ENCODE peak calls at places on chromosomes 5 and 9, in nine cellular contexts. C is astrocyte of the spinal cord; Z is IMR-90; U is CD8-positive, alpha-beta T cell; R is spleen; B is retinal pigment epithelial cell; A is endodermal cell; W is left lung; N is OCI-LY7. P is an unnamed sample.

GRCh38 chr5:65986050-65986451 is 59.7 kb downstream of the ERBIN start:
- DNase-seq in U (no peak), A (no peak), R (no peak), C (peak; percentile 77), N (no peak), Z (peak; percentile 91), B (peak; percentile 5), W (no peak), P (no peak)

GRCh38 chr9:132946624-132947295 is 2.3 kb upstream of the TSC1 start:
- DNase-seq in R (no peak), C (peak; percentile 27), A (peak; percentile 84), Z (peak; percentile 56), U (no peak), W (no peak), N (no peak), B (no peak), P (no peak)

GRCh38 chr9:120713257-120714087 is 798 bp downstream of the MEGF9 start:
- DNase-seq in B (no peak), A (peak; percentile 71), N (no peak), W (peak; percentile 43), U (no peak), Z (no peak), R (peak; percentile 91), C (no peak), P (no peak)

GRCh38 chr5:5598547-5599113 is 176.2 kb downstream of the ICE1 start:
- DNase-seq in Z (no peak), C (no peak), W (no peak), B (no peak), R (no peak), U (no peak), A (no peak), N (no peak), P (no peak)

GRCh38 chr9:22111176-22111870 is 102.2 kb upstream of the CDKN2B start:
- DNase-seq in U (no peak), C (peak; percentile 46), A (no peak), N (no peak), Z (peak; percentile 38), R (no peak), B (no peak), W (no peak), P (no peak)

GRCh38 chr5:157444224-157444623 is 15.8 kb upstream of the NIPAL4 start:
- DNase-seq in R (no peak), B (no peak), U (no peak), A (no peak), W (no peak), Z (no peak), C (no peak), N (no peak), P (no peak)

GRCh38 chr9:116141864-116142561 is 11.6 kb upstream of the PAPPA start:
- DNase-seq in R (no peak), W (peak; percentile 54), A (no peak), U (no peak), Z (no peak), C (no peak), B (no peak), N (no peak), P (no peak)

GRCh38 chr9:5112109-5112592 is 73.3 kb downstream of the INSL6 start:
- DNase-seq in R (peak; percentile 70), A (no peak), Z (no peak), C (no peak), B (no peak), U (no peak), N (no peak), W (no peak), P (peak; percentile 4)

GRCh38 chr5:110496276-110496675 is 230.2 kb downstream of the TMEM232 start:
- DNase-seq in B (no peak), A (no peak), N (no peak), R (no peak), C (no peak), Z (no peak), W (no peak), U (no peak), P (no peak)

GRCh38 chr5:142869883-142870282 is 99.7 kb downstream of the ARHGAP26 start:
- DNase-seq in C (no peak), N (no peak), A (no peak), B (no peak), R (no peak), Z (peak; percentile 11), W (no peak), U (no peak), P (no peak)

GRCh38 chr9:92671323-92671722 is 1.4 kb upstream of the IPPK start:
- DNase-seq in C (peak; percentile 68), B (peak; percentile 55), U (no peak), N (no peak), R (no peak), Z (peak; percentile 81), W (no peak), A (peak; percentile 68), P (no peak)

GRCh38 chr5:153565822-153566221 is 75.4 kb downstream of the GRIA1 start:
- DNase-seq in W (no peak), B (no peak), C (peak; percentile 32), Z (peak; percentile 76), U (no peak), A (no peak), N (no peak), R (no peak), P (no peak)

GRCh38 chr9:4550777-4551476 is 60.7 kb downstream of the SLC1A1 start:
- DNase-seq in W (no peak), C (peak; percentile 23), Z (peak; percentile 36), B (no peak), A (no peak), U (no peak), R (no peak), N (no peak), P (no peak)

GRCh38 chr9:135296783-135297715 is 182.5 kb upstream of the PPP1R26 start:
- DNase-seq in C (no peak), R (peak; percentile 33), U (no peak), Z (no peak), N (no peak), B (no peak), W (no peak), A (peak; percentile 49), P (no peak)

GRCh38 chr5:154606675-154607321 is 128.8 kb upstream of the HAND1 start:
- DNase-seq in N (no peak), U (no peak), W (no peak), Z (no peak), A (no peak), B (no peak), C (no peak), R (no peak), P (no peak)

GRCh38 chr5:115551415-115551814 is 6.8 kb upstream of the FEM1C start:
- DNase-seq in R (no peak), B (no peak), A (no peak), C (no peak), Z (no peak), N (no peak), U (no peak), W (no peak), P (no peak)

GRCh38 chr5:11268894-11269293 is 507.9 kb upstream of the DAP start:
- DNase-seq in A (no peak), N (no peak), W (no peak), B (no peak), C (no peak), U (no peak), Z (no peak), R (no peak), P (no peak)

GRCh38 chr9:127776195-127776918 is 2.1 kb downstream of the SH2D3C start:
- DNase-seq in C (no peak), U (peak; percentile 72), R (peak; percentile 93), Z (no peak), W (peak; percentile 71), N (peak; percentile 99), A (peak; percentile 78), B (no peak), P (peak; percentile 82)

GRCh38 chr5:54656261-54656728 is 138.7 kb downstream of the SNX18 start:
- DNase-seq in U (no peak), B (no peak), Z (no peak), R (no peak), C (no peak), A (no peak), W (no peak), N (no peak), P (no peak)

GRCh38 chr5:140035881-140036280 is 7.2 kb downstream of the NRG2 start:
- DNase-seq in U (no peak), C (no peak), B (no peak), R (no peak), W (no peak), A (no peak), Z (no peak), N (no peak), P (no peak)

GRCh38 chr5:14266171-14266570 is 123.0 kb downstream of the TRIO start:
- DNase-seq in A (no peak), B (no peak), W (no peak), Z (no peak), N (no peak), C (no peak), R (no peak), U (no peak), P (no peak)

GRCh38 chr5:175652741-175653663 is 4.9 kb upstream of the HRH2 start:
- DNase-seq in W (no peak), B (no peak), Z (no peak), N (no peak), R (no peak), C (no peak), U (peak; percentile 51), A (no peak), P (no peak)

DNA sequence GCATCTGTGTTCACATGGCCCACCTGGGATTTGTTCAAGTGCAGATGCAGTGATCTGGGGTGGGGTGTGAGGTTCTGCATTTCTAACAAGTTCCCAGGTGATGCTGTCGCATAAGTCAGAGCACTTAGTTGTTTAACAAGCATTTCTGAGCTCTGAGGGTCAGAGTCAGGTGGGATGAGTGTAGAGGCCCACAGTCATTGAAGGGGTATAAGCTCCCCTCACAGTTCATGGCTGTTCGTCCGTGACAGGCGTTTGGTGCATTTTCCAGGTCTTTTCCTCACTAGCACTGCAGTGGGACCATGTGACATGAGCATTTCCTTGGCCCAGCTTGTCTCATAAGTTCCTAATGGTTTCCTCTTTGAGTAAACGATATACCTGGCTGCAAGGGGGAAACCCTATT is 128.0 kb upstream of the EGFLAM start:
- DNase-seq in Z (no peak), R (no peak), W (no peak), C (no peak), B (no peak), N (no peak), U (no peak), A (no peak), P (no peak)
- H3K4me3 ChIP-seq in Z (no peak overlapping the region), R (no peak overlapping the region), W (no peak overlapping the region), C (no peak overlapping the region), B (no peak overlapping the region), N (no peak overlapping the region), U (no peak overlapping the region), A (no peak overlapping the region), P (no peak overlapping the region)

GRCh38 chr5:171310334-171310815 is 1.3 kb downstream of the TLX3 start:
- DNase-seq in N (no peak), R (peak; percentile 73), B (no peak), U (no peak), W (no peak), A (no peak), Z (no peak), C (no peak), P (no peak)
- TF ChIP-seq CTCF in N (no peak), R (no peak), B (no peak), U (no peak), W (no peak), A (no peak), Z (no peak), C (no peak), P (no peak)

GRCh38 chr9:88995627-88996026 is 4.4 kb downstream of the S1PR3 start:
- DNase-seq in Z (no peak), W (no peak), N (no peak), R (no peak), C (no peak), A (no peak), U (no peak), B (no peak), P (no peak)
- H3K4me3 ChIP-seq in Z (no peak overlapping the region), W (no peak overlapping the region), N (no peak overlapping the region), R (no peak overlapping the region), C (no peak overlapping the region), A (peak overlapping the region; percentile 97), U (no peak overlapping the region), B (no peak overlapping the region), P (no peak overlapping the region)

GRCh38 chr5:74679968-74680367 is 5.1 kb upstream of the HEXB start:
- DNase-seq in U (no peak), C (no peak), R (no peak), A (no peak), N (no peak), Z (peak; percentile 70), B (no peak), W (no peak), P (no peak)
- TF ChIP-seq CTCF in U (no peak), C (no peak), R (no peak), A (no peak), N (no peak), Z (no peak), B (no peak), W (no peak), P (no peak)